ENCODE peak calls at places on chromosome 21, in four cellular contexts. One of them, this sample, is unnamed.

GRCh38 chr21:28220670-28221069 is 772.0 kb downstream of the LTN1 start:
- DNase-seq in tibial nerve: no peak
- DNase-seq in HFFc6: no peak
- DNase-seq in Calu3: no peak
- DNase-seq in this sample: peak

GRCh38 chr21:35932232-35932911 is 128.0 kb downstream of the SETD4 start:
- DNase-seq in Calu3: no peak
- DNase-seq in HFFc6: peak
- DNase-seq in tibial nerve: peak
- DNase-seq in this sample: peak

GRCh38 chr21:38878394-38879179 is 72.9 kb downstream of the ETS2 start:
- DNase-seq in Calu3: no peak
- DNase-seq in tibial nerve: no peak
- DNase-seq in HFFc6: no peak
- DNase-seq in this sample: peak

GRCh38 chr21:28657576-28657975 is 335.1 kb downstream of the LTN1 start:
- DNase-seq in Calu3: no peak
- DNase-seq in tibial nerve: no peak
- DNase-seq in HFFc6: no peak
- DNase-seq in this sample: no peak

GRCh38 chr21:45669382-45669781 is 25.9 kb downstream of the PCBP3 start:
- DNase-seq in Calu3: no peak
- DNase-seq in HFFc6: no peak
- DNase-seq in tibial nerve: no peak
- DNase-seq in this sample: no peak

GRCh38 chr21:39714331-39714730 is 30.7 kb upstream of the IGSF5 start:
- DNase-seq in HFFc6: no peak
- DNase-seq in tibial nerve: no peak
- DNase-seq in Calu3: no peak
- DNase-seq in this sample: no peak

GRCh38 chr21:38454161-38454560 is 44.1 kb downstream of the ERG start:
- DNase-seq in HFFc6: no peak
- DNase-seq in tibial nerve: no peak
- DNase-seq in Calu3: no peak
- DNase-seq in this sample: no peak

GRCh38 chr21:18522181-18522771 is 118.7 kb upstream of the TMPRSS15 start:
- DNase-seq in Calu3: no peak
- DNase-seq in tibial nerve: no peak
- DNase-seq in HFFc6: no peak
- DNase-seq in this sample: no peak

DNA sequence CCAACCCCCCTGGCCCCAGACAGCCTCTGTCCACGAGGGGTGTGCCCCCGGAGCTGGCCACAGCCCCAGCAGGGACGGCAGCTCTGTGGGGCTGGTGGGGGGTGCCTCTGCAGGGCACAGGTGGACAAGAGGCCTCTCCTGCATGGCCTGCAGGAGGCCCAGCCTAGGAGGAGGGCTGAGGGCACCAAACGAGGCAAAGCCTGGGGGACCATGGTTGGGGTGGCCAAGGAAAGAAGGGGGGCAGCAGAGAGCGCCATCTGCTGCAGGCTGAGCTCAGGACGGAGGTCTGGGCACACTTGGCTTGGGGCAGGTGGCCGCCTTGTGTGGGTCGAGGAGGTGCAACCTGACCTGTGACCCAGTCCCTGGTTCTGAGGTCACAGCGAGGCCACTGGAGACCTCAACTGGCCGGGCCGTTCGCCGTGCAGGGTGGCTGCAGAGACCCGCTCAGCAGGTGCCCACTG is 27.3 kb downstream of the RRP1 start:
- DNase-seq in tibial nerve: no peak
- DNase-seq in HFFc6: no peak
- DNase-seq in Calu3: no peak
- DNase-seq in this sample: no peak
- TF ChIP-seq CTCF in tibial nerve: no peak
- TF ChIP-seq CTCF in HFFc6: peak
- TF ChIP-seq CTCF in Calu3: no peak
- TF ChIP-seq CTCF in this sample: no peak

GRCh38 chr21:21688877-21689276 is 690.7 kb downstream of the NCAM2 start:
- DNase-seq in tibial nerve: no peak
- DNase-seq in Calu3: no peak
- DNase-seq in HFFc6: peak
- DNase-seq in this sample: peak
- TF ChIP-seq CTCF in tibial nerve: peak
- TF ChIP-seq CTCF in Calu3: no peak
- TF ChIP-seq CTCF in HFFc6: peak
- TF ChIP-seq CTCF in this sample: peak

GRCh38 chr21:34912022-34912933 is 136.8 kb downstream of the RUNX1 start:
- DNase-seq in tibial nerve: no peak
- DNase-seq in HFFc6: no peak
- DNase-seq in Calu3: no peak
- DNase-seq in this sample: peak
- TF ChIP-seq CTCF in tibial nerve: no peak
- TF ChIP-seq CTCF in HFFc6: peak
- TF ChIP-seq CTCF in Calu3: no peak
- TF ChIP-seq CTCF in this sample: peak

GRCh38 chr21:15732996-15733329 is 3.2 kb downstream of the USP25 start:
- DNase-seq in HFFc6: no peak
- DNase-seq in Calu3: no peak
- DNase-seq in tibial nerve: no peak
- DNase-seq in this sample: no peak

GRCh38 chr21:15730484-15731242 is 881 bp downstream of the USP25 start:
- DNase-seq in tibial nerve: no peak
- DNase-seq in HFFc6: no peak
- DNase-seq in Calu3: no peak
- DNase-seq in this sample: no peak

GRCh38 chr21:15732290-15732995 is 2.7 kb downstream of the USP25 start:
- DNase-seq in HFFc6: no peak
- DNase-seq in Calu3: no peak
- DNase-seq in tibial nerve: peak
- DNase-seq in this sample: peak

GRCh38 chr21:15731243-15731613 is 1.4 kb downstream of the USP25 start:
- DNase-seq in tibial nerve: no peak
- DNase-seq in Calu3: no peak
- DNase-seq in HFFc6: no peak
- DNase-seq in this sample: no peak

DNA sequence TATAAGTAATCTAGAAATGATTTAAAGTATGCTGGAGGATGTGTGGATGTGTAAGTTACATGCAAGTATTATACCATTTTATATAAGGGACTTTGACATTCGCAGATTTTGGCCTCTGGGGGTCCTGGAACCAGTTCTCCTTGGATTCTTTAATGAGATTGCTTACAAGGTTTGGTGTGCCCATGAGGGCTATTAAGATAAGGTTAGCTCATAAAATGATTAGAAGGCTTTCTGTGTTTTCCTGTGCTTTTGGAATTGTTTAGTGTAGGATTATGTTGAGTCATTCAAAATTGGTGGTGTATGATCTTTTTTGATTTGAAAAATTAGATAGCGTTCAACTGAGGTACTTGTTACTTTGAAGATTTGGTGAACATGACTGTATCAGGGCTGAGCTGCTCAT is 5.6 kb downstream of the USP25 start:
- DNase-seq in HFFc6: no peak
- DNase-seq in tibial nerve: no peak
- DNase-seq in Calu3: no peak
- DNase-seq in this sample: no peak
- TF ChIP-seq CTCF in HFFc6: no peak
- TF ChIP-seq CTCF in tibial nerve: no peak
- TF ChIP-seq CTCF in Calu3: no peak
- TF ChIP-seq CTCF in this sample: no peak

DNA sequence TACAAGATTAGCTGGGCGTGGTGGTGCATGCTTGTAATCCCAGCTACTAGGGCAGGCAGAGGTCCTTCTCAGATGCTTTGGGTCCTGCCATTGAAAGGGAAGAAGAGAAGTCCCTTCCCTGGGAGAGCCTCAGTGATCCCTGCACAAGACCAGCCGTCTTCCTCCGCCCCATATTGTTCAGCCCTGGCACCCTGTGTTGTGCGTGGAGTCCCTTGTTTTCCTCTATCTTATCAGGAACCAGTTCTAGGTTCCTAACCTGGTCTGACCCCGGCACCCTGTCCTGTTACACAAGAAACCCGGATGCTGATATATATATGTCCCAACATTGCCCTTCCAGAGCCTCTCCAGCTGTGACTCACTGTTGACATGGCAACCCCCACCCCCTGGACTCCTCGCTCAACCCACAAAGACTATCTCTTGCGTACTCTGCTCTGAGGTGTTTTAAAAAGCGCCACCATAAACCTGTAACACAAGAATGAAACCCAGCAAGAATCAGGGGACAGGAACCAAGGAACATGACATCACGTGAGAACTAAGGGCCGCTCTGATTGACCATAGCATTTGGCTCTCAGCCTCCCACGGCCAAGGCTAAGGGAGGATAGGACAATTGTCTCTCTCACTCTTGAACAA is 4.8 kb downstream of the MX2 start:
- DNase-seq in tibial nerve: no peak
- DNase-seq in Calu3: peak
- DNase-seq in HFFc6: no peak
- DNase-seq in this sample: peak
- TF ChIP-seq CTCF in tibial nerve: no peak
- TF ChIP-seq CTCF in Calu3: no peak
- TF ChIP-seq CTCF in HFFc6: no peak
- TF ChIP-seq CTCF in this sample: no peak

GRCh38 chr21:42007541-42007940 is 2.6 kb downstream of the ZBTB21 start:
- DNase-seq in tibial nerve: no peak
- DNase-seq in HFFc6: no peak
- DNase-seq in Calu3: no peak
- DNase-seq in this sample: no peak

GRCh38 chr21:42010507-42011493 is 640 bp upstream of the ZBTB21 start:
- DNase-seq in HFFc6: no peak
- DNase-seq in tibial nerve: no peak
- DNase-seq in Calu3: peak
- DNase-seq in this sample: peak

GRCh38 chr21:42009831-42010506 is at the start of gene ZBTB21:
- DNase-seq in HFFc6: peak
- DNase-seq in tibial nerve: peak
- DNase-seq in Calu3: peak
- DNase-seq in this sample: peak

GRCh38 chr21:42006765-42007164 is 3.4 kb downstream of the ZBTB21 start:
- DNase-seq in HFFc6: no peak
- DNase-seq in tibial nerve: no peak
- DNase-seq in Calu3: no peak
- DNase-seq in this sample: no peak

GRCh38 chr21:42009018-42009830 is 936 bp downstream of the ZBTB21 start:
- DNase-seq in Calu3: peak
- DNase-seq in tibial nerve: peak
- DNase-seq in HFFc6: peak
- DNase-seq in this sample: peak
- TF ChIP-seq CTCF in Calu3: peak
- TF ChIP-seq CTCF in tibial nerve: peak
- TF ChIP-seq CTCF in HFFc6: peak
- TF ChIP-seq CTCF in this sample: peak

DNA sequence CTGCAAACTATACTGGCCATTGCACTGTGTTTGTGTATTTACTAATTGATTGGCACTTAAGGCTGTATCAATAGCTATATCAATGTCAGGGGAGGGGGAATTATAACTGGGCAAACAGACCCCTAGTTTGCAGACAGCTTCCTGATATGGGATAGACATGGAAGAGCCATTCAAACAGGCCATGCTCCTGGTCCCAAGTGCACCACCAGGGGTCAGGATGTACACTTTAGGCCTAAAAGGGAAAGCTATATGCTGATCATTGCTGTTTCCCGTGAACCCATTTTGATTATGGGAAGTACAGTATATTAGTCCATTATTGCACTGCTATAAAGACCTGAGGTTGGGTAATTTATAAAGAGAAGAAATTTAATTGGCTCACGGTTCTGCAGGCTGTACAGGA is 125.0 kb upstream of the BACE2 start:
- DNase-seq in Calu3: no peak
- DNase-seq in tibial nerve: no peak
- DNase-seq in HFFc6: no peak
- DNase-seq in this sample: no peak
- TF ChIP-seq CTCF in Calu3: no peak
- TF ChIP-seq CTCF in tibial nerve: no peak
- TF ChIP-seq CTCF in HFFc6: peak
- TF ChIP-seq CTCF in this sample: peak

DNA sequence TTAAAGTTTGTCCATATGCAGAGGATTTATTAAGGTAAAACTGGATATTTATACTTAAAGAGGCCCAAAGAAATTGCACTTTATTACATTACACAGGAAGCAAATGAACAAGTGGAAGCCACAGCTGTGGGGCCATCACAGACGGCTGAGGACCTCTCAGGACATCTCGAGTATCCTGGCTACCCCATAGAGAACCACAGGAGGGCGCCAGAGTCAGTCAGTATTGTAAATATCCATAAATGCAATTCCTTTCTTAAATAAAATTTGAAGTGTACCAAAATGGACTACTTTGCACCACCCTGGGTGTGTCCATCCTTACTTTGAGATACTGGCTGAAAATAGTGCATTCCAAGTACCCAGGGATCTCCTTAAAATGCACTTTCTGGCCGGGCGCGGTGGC is 257.2 kb downstream of the MRPL39 start:
- DNase-seq in tibial nerve: no peak
- DNase-seq in HFFc6: peak
- DNase-seq in Calu3: no peak
- DNase-seq in this sample: peak
- TF ChIP-seq CTCF in tibial nerve: no peak
- TF ChIP-seq CTCF in HFFc6: peak
- TF ChIP-seq CTCF in Calu3: no peak
- TF ChIP-seq CTCF in this sample: peak

GRCh38 chr21:31142600-31142999 is 104.3 kb upstream of the KRTAP19-8 start:
- DNase-seq in tibial nerve: no peak
- DNase-seq in HFFc6: no peak
- DNase-seq in Calu3: no peak
- DNase-seq in this sample: no peak
- TF ChIP-seq CTCF in tibial nerve: no peak
- TF ChIP-seq CTCF in HFFc6: no peak
- TF ChIP-seq CTCF in Calu3: no peak
- TF ChIP-seq CTCF in this sample: no peak

This sample was measured in AG10803.